ENCODE peak calls at places on chromosomes 7 and 10, in seven cellular contexts. H is A549, D is NCI-H345, B is GDM1, T is heart right ventricle, Z is amniotic stem cell, N is NCI-H1694. M is an unnamed sample.

GRCh38 chr7:101315336-101315735 is 6.3 kb downstream of the IFT22 start:
- DNase-seq in H (peak; percentile 59), D (peak; percentile 7), B (peak; percentile 18), T (no peak), Z (peak; percentile 8), N (peak; percentile 34), M (peak; percentile 87)

GRCh38 chr7:25947669-25948516 is 204.1 kb upstream of the NFE2L3 start:
- DNase-seq in H (no peak), D (no peak), B (no peak), T (no peak), Z (no peak), N (no peak), M (no peak)

GRCh38 chr7:115252461-115252860 is 330.6 kb downstream of the MDFIC start:
- DNase-seq in H (no peak), D (no peak), B (no peak), T (no peak), Z (no peak), N (no peak), M (no peak)

GRCh38 chr7:119172043-119172442 is 947.5 kb downstream of the ANKRD7 start:
- DNase-seq in H (no peak), D (no peak), B (no peak), T (no peak), Z (no peak), N (no peak), M (no peak)

GRCh38 chr10:90997670-90998069 is 76.8 kb upstream of the ANKRD1 start:
- DNase-seq in H (no peak), D (no peak), B (no peak), T (no peak), Z (no peak), N (no peak), M (no peak)

GRCh38 chr7:79361214-79361613 is 92.3 kb downstream of the MAGI2 start:
- DNase-seq in H (no peak), D (no peak), B (no peak), T (no peak), Z (no peak), N (no peak), M (peak; percentile 61)

GRCh38 chr7:149330914-149331567 is 69.0 kb downstream of the ZNF783 start:
- DNase-seq in H (no peak), D (no peak), B (no peak), T (no peak), Z (no peak), N (no peak), M (peak; percentile 70)

GRCh38 chr10:12337407-12337806 is 11.9 kb upstream of the CAMK1D start:
- DNase-seq in H (no peak), D (no peak), B (no peak), T (no peak), Z (peak; percentile 4), N (no peak), M (no peak)

GRCh38 chr10:5563991-5564536 is 39.3 kb downstream of the CALML3 start:
- DNase-seq in H (no peak), D (no peak), B (no peak), T (no peak), Z (peak; percentile 30), N (no peak), M (peak; percentile 49)

GRCh38 chr7:92496876-92497275 is 19.1 kb upstream of the ERVW-1 start:
- DNase-seq in H (no peak), D (no peak), B (no peak), T (no peak), Z (no peak), N (no peak), M (no peak)

GRCh38 chr7:160958-161725 is 31.2 kb upstream of the FAM20C start:
- DNase-seq in H (no peak), D (no peak), B (no peak), T (no peak), Z (no peak), N (no peak), M (no peak)

GRCh38 chr7:27110977-27111752 is 8.7 kb upstream of the HOXA2 start:
- DNase-seq in H (no peak), D (no peak), B (no peak), T (no peak), Z (no peak), N (no peak), M (no peak)

GRCh38 chr7:45687185-45687560 is 113.0 kb downstream of the ADCY1 start:
- DNase-seq in H (no peak), D (no peak), B (no peak), T (no peak), Z (no peak), N (no peak), M (peak; percentile 22)

GRCh38 chr10:116316533-116316932 is 7.7 kb upstream of the CCDC172 start:
- DNase-seq in H (no peak), D (no peak), B (no peak), T (no peak), Z (no peak), N (no peak), M (no peak)

GRCh38 chr7:77315102-77315501 is 101.0 kb downstream of the GSAP start:
- DNase-seq in H (no peak), D (no peak), B (no peak), T (no peak), Z (no peak), N (no peak), M (no peak)